ENCODE peak calls at places on chromosomes 3 and 15, in five cellular contexts. B, E, P, N and D are unnamed samples.

GRCh38 chr3:191136347-191136746 is 62.7 kb upstream of the OSTN start:
- DNase-seq in P (no peak), N (no peak), E (no peak), B (no peak), D (peak)

GRCh38 chr3:149659173-149659468 is 1.3 kb upstream of the WWTR1 start:
- DNase-seq in N (no peak), P (no peak), E (no peak), B (peak), D (no peak)

GRCh38 chr3:107641572-107642307 is 119.0 kb downstream of the BBX start:
- DNase-seq in N (no peak), E (no peak), B (no peak), P (no peak), D (peak)

GRCh38 chr15:58410353-58410752 is 21.4 kb upstream of the LIPC start:
- DNase-seq in B (no peak), P (peak), E (no peak), N (no peak), D (no peak)

GRCh38 chr15:70160803-70161565 is 63.3 kb upstream of the TLE3 start:
- DNase-seq in B (no peak), P (no peak), E (no peak), N (no peak), D (no peak)

GRCh38 chr3:63967675-63968611 is 55.4 kb downstream of the PSMD6 start:
- DNase-seq in B (no peak), N (no peak), P (no peak), E (peak), D (peak)

GRCh38 chr3:53715815-53716483 is 130.3 kb downstream of the CHDH start:
- DNase-seq in E (no peak), B (no peak), P (no peak), N (no peak), D (peak)

GRCh38 chr3:16600771-16601538 is 4.3 kb downstream of the DAZL start:
- DNase-seq in P (peak), N (peak), B (peak), E (peak), D (peak)

GRCh38 chr15:89664441-89664840 is 9.2 kb upstream of the KIF7 start:
- DNase-seq in N (no peak), P (no peak), B (no peak), E (no peak), D (no peak)

DNA sequence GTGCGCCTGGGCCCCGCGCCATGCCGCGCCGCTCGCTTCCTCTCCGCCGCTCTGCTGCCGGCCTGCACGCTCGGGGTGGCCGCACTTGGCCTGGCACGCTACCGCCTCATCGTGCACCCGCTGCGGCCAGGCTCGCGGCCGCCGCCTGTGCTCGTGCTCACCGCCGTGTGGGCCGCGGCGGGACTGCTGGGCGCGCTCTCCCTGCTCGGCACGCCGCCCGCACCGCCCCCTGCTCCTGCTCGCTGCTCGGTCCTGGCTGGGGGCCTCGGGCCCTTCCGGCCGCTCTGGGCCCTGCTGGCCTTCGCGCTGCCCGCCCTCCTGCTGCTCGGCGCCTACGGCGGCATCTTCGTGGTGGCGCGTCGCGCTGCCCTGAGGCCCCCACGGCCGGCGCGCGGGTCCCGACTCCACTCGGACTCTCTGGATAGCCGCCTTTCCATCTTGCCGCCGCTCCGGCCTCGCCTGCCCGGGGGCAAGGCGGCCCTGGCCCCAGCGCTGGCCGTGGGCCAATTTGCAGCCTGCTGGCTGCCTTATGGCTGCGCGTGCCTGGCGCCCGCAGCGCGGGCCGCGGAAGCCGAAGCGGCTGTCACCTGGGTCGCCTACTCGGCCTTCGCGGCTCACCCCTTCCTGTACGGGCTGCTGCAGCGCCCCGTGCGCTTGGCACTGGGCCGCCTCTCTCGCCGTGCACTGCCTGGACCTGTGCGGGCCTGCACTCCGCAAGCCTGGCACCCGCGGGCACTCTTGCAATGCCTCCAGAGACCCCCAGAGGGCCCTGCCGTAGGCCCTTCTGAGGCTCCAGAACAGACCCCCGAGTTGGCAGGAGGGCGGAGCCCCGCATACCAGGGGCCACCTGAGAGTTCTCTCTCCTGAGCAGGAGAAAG is 951 bp downstream of the GPR62 start:
- DNase-seq in B (no peak), P (no peak), N (no peak), E (no peak), D (peak)
- H3K4me3 ChIP-seq in B (peak), P (no peak), N (no peak), E (no peak), D (no peak)

DNA sequence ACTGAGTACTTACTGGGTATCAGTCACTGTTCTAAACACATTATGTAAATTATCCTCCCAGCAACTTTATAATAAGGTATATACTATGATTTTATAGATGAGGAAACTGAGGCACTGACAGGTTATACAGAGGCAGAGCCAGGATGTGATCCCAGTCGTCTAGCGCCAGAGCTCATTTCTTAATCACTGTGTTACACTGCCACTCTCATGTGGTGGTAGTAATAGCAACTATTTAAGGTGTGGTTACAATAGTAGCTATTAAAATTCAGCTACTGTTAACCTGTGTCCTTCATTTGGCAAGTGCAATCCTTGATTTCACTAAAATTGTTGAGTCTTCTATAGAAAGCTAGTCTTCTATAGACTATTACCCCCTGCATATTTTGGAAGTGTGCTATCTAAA is 43.1 kb upstream of the TRPC1 start:
- DNase-seq in B (no peak), P (no peak), N (no peak), E (no peak), D (no peak)
- TF ChIP-seq CTCF in B (no peak), P (no peak), N (no peak), E (no peak), D (no peak)

GRCh38 chr15:63510548-63510940 is 6.2 kb downstream of the USP3 start:
- DNase-seq in E (no peak), B (no peak), N (no peak), P (no peak), D (no peak)

GRCh38 chr15:63512148-63512547 is 7.8 kb downstream of the USP3 start:
- DNase-seq in E (no peak), N (no peak), B (no peak), P (no peak), D (no peak)

GRCh38 chr15:63509056-63509696 is 4.8 kb downstream of the USP3 start:
- DNase-seq in P (no peak), N (no peak), B (no peak), E (no peak), D (no peak)

GRCh38 chr15:63507878-63508818 is 3.8 kb downstream of the USP3 start:
- DNase-seq in P (no peak), E (no peak), N (no peak), B (no peak), D (no peak)

GRCh38 chr15:63509933-63510547 is 5.6 kb downstream of the USP3 start:
- DNase-seq in N (no peak), B (no peak), P (no peak), E (no peak), D (peak)
- H3K4me3 ChIP-seq in N (no peak), B (no peak), P (no peak), E (no peak), D (no peak)

GRCh38 chr3:134364061-134364935 is 9.9 kb downstream of the AMOTL2 start:
- DNase-seq in B (peak), E (peak), P (peak), N (peak), D (peak)
- TF ChIP-seq CTCF in B (no peak), E (no peak), P (no peak), N (no peak), D (no peak)

GRCh38 chr3:193826126-193826795 is 233.3 kb downstream of the OPA1 start:
- DNase-seq in E (no peak), N (no peak), P (no peak), B (no peak), D (peak)
- H3K4me3 ChIP-seq in E (no peak), N (no peak), P (no peak), B (no peak), D (no peak)